ENCODE peak calls at places on chromosome 6, in six cellular contexts. One of them, this sample, is unnamed.

GRCh38 chr6:4902363-4902762 is 101.5 kb downstream of the RPP40 start:
- DNase-seq in mesenchymal stem cell: no peak
- DNase-seq in neuronal stem cell: no peak
- DNase-seq in mesendoderm: no peak
- DNase-seq in IMR-90: no peak
- DNase-seq in H1: no peak
- DNase-seq in this sample: no peak

GRCh38 chr6:3793545-3793944 is 42.0 kb upstream of the PXDC1 start:
- DNase-seq in mesendoderm: no peak
- DNase-seq in mesenchymal stem cell: no peak
- DNase-seq in H1: no peak
- DNase-seq in neuronal stem cell: no peak
- DNase-seq in IMR-90: no peak
- DNase-seq in this sample: no peak

GRCh38 chr6:7431594-7432390 is 42.2 kb downstream of the RIOK1 start:
- DNase-seq in IMR-90: peak; percentile 7
- DNase-seq in H1: no peak
- DNase-seq in mesendoderm: peak; percentile 27
- DNase-seq in neuronal stem cell: no peak
- DNase-seq in mesenchymal stem cell: no peak
- DNase-seq in this sample: no peak

GRCh38 chr6:149457316-149457884 is 27.4 kb downstream of the ZC3H12D start:
- DNase-seq in H1: no peak
- DNase-seq in neuronal stem cell: no peak
- DNase-seq in mesendoderm: no peak
- DNase-seq in mesenchymal stem cell: peak; percentile 55
- DNase-seq in IMR-90: peak; percentile 59
- DNase-seq in this sample: peak; percentile 28

GRCh38 chr6:34305497-34305896 is 56.7 kb upstream of the SMIM29 start:
- DNase-seq in H1: no peak
- DNase-seq in mesenchymal stem cell: peak; percentile 30
- DNase-seq in neuronal stem cell: no peak
- DNase-seq in mesendoderm: no peak
- DNase-seq in IMR-90: no peak
- DNase-seq in this sample: no peak

GRCh38 chr6:81138236-81138635 is 614.2 kb downstream of the TENT5A start:
- DNase-seq in IMR-90: no peak
- DNase-seq in mesenchymal stem cell: no peak
- DNase-seq in mesendoderm: no peak
- DNase-seq in neuronal stem cell: no peak
- DNase-seq in H1: no peak
- DNase-seq in this sample: no peak

GRCh38 chr6:71289039-71289801 is 609 bp downstream of the OGFRL1 start:
- DNase-seq in mesendoderm: peak; percentile 51
- DNase-seq in H1: no peak
- DNase-seq in neuronal stem cell: peak; percentile 5
- DNase-seq in IMR-90: no peak
- DNase-seq in mesenchymal stem cell: peak; percentile 54
- DNase-seq in this sample: peak; percentile 40

GRCh38 chr6:89963391-89963790 is 69.1 kb downstream of the GJA10 start:
- DNase-seq in mesenchymal stem cell: no peak
- DNase-seq in neuronal stem cell: no peak
- DNase-seq in IMR-90: peak; percentile 17
- DNase-seq in H1: no peak
- DNase-seq in mesendoderm: no peak
- DNase-seq in this sample: peak; percentile 18

GRCh38 chr6:157220485-157220884 is 102.8 kb downstream of the TMEM242 start:
- DNase-seq in neuronal stem cell: no peak
- DNase-seq in H1: no peak
- DNase-seq in mesendoderm: no peak
- DNase-seq in mesenchymal stem cell: no peak
- DNase-seq in IMR-90: no peak
- DNase-seq in this sample: no peak

GRCh38 chr6:133833905-133834304 is 55.0 kb upstream of the TCF21 start:
- DNase-seq in IMR-90: no peak
- DNase-seq in neuronal stem cell: no peak
- DNase-seq in mesendoderm: no peak
- DNase-seq in H1: no peak
- DNase-seq in mesenchymal stem cell: peak; percentile 29
- DNase-seq in this sample: no peak

GRCh38 chr6:62129127-62129526 is 156.9 kb downstream of the KHDRBS2 start:
- DNase-seq in IMR-90: no peak
- DNase-seq in H1: no peak
- DNase-seq in neuronal stem cell: no peak
- DNase-seq in mesenchymal stem cell: no peak
- DNase-seq in mesendoderm: no peak
- DNase-seq in this sample: no peak

GRCh38 chr6:16626650-16627049 is 134.6 kb downstream of the ATXN1 start:
- DNase-seq in H1: no peak
- DNase-seq in mesendoderm: no peak
- DNase-seq in mesenchymal stem cell: no peak
- DNase-seq in IMR-90: no peak
- DNase-seq in neuronal stem cell: no peak
- DNase-seq in this sample: no peak

GRCh38 chr6:34585512-34586045 is 29.4 kb upstream of the SPDEF start:
- DNase-seq in IMR-90: peak; percentile 53
- DNase-seq in mesendoderm: no peak
- DNase-seq in mesenchymal stem cell: peak; percentile 53
- DNase-seq in H1: no peak
- DNase-seq in neuronal stem cell: no peak
- DNase-seq in this sample: no peak

GRCh38 chr6:157054531-157054979 is 268.8 kb downstream of the TMEM242 start:
- DNase-seq in IMR-90: no peak
- DNase-seq in mesenchymal stem cell: no peak
- DNase-seq in mesendoderm: no peak
- DNase-seq in neuronal stem cell: no peak
- DNase-seq in H1: no peak
- DNase-seq in this sample: no peak

GRCh38 chr6:18307006-18307405 is 42.7 kb upstream of the DEK start:
- DNase-seq in mesendoderm: peak; percentile 91
- DNase-seq in neuronal stem cell: no peak
- DNase-seq in H1: no peak
- DNase-seq in mesenchymal stem cell: peak; percentile 34
- DNase-seq in IMR-90: peak; percentile 48
- DNase-seq in this sample: peak; percentile 29

GRCh38 chr6:1464796-1465348 is 75.5 kb downstream of the FOXF2 start:
- DNase-seq in IMR-90: no peak
- DNase-seq in H1: no peak
- DNase-seq in mesendoderm: no peak
- DNase-seq in mesenchymal stem cell: no peak
- DNase-seq in neuronal stem cell: no peak
- DNase-seq in this sample: no peak

GRCh38 chr6:7058250-7058923 is 49.4 kb upstream of the RREB1 start:
- DNase-seq in mesenchymal stem cell: peak; percentile 89
- DNase-seq in H1: no peak
- DNase-seq in IMR-90: peak; percentile 98
- DNase-seq in mesendoderm: peak; percentile 21
- DNase-seq in neuronal stem cell: no peak
- DNase-seq in this sample: peak; percentile 70

GRCh38 chr6:22954749-22955385 is 385.5 kb downstream of the HDGFL1 start:
- DNase-seq in mesenchymal stem cell: peak; percentile 51
- DNase-seq in neuronal stem cell: no peak
- DNase-seq in IMR-90: peak; percentile 49
- DNase-seq in mesendoderm: no peak
- DNase-seq in H1: no peak
- DNase-seq in this sample: no peak

GRCh38 chr6:156779206-156780116 is 2.3 kb downstream of the ARID1B start:
- DNase-seq in H1: no peak
- DNase-seq in mesenchymal stem cell: peak; percentile 46
- DNase-seq in neuronal stem cell: peak; percentile 26
- DNase-seq in IMR-90: no peak
- DNase-seq in mesendoderm: peak; percentile 67
- DNase-seq in this sample: peak; percentile 9

GRCh38 chr6:14857501-14857900 is 388.4 kb upstream of the JARID2 start:
- DNase-seq in neuronal stem cell: no peak
- DNase-seq in H1: no peak
- DNase-seq in mesendoderm: no peak
- DNase-seq in IMR-90: no peak
- DNase-seq in mesenchymal stem cell: no peak
- DNase-seq in this sample: no peak

GRCh38 chr6:168703970-168704369 is 263.0 kb downstream of the SMOC2 start:
- DNase-seq in mesenchymal stem cell: no peak
- DNase-seq in neuronal stem cell: no peak
- DNase-seq in IMR-90: no peak
- DNase-seq in mesendoderm: no peak
- DNase-seq in H1: no peak
- DNase-seq in this sample: no peak

GRCh38 chr6:28587011-28587745 is 61.5 kb downstream of the GPX5 start:
- DNase-seq in mesendoderm: peak; percentile 92
- DNase-seq in mesenchymal stem cell: peak; percentile 14
- DNase-seq in IMR-90: no peak
- DNase-seq in H1: peak; percentile 64
- DNase-seq in neuronal stem cell: no peak
- DNase-seq in this sample: peak; percentile 90

GRCh38 chr6:33552252-33552651 is 27.8 kb downstream of the BAK1 start:
- DNase-seq in IMR-90: no peak
- DNase-seq in mesendoderm: no peak
- DNase-seq in mesenchymal stem cell: no peak
- DNase-seq in neuronal stem cell: no peak
- DNase-seq in H1: no peak
- DNase-seq in this sample: no peak

GRCh38 chr6:157075549-157076426 is 247.5 kb downstream of the TMEM242 start:
- DNase-seq in IMR-90: peak; percentile 68
- DNase-seq in neuronal stem cell: no peak
- DNase-seq in mesenchymal stem cell: no peak
- DNase-seq in H1: no peak
- DNase-seq in mesendoderm: peak; percentile 45
- DNase-seq in this sample: no peak

GRCh38 chr6:130620338-130620781 is 206.8 kb upstream of the SMLR1 start:
- DNase-seq in mesenchymal stem cell: no peak
- DNase-seq in H1: no peak
- DNase-seq in mesendoderm: no peak
- DNase-seq in IMR-90: no peak
- DNase-seq in neuronal stem cell: no peak
- DNase-seq in this sample: no peak

GRCh38 chr6:2767327-2767985 is 2.3 kb downstream of the WRNIP1 start:
- DNase-seq in neuronal stem cell: no peak
- DNase-seq in mesendoderm: no peak
- DNase-seq in H1: no peak
- DNase-seq in IMR-90: no peak
- DNase-seq in mesenchymal stem cell: no peak
- DNase-seq in this sample: no peak

GRCh38 chr6:104229057-104229456 is 630.7 kb downstream of the HACE1 start:
- DNase-seq in H1: no peak
- DNase-seq in IMR-90: no peak
- DNase-seq in neuronal stem cell: no peak
- DNase-seq in mesendoderm: no peak
- DNase-seq in mesenchymal stem cell: no peak
- DNase-seq in this sample: no peak

GRCh38 chr6:128327890-128328289 is 192.5 kb downstream of the PTPRK start:
- DNase-seq in H1: no peak
- DNase-seq in mesenchymal stem cell: no peak
- DNase-seq in neuronal stem cell: no peak
- DNase-seq in mesendoderm: peak; percentile 72
- DNase-seq in IMR-90: peak; percentile 16
- DNase-seq in this sample: peak; percentile 82

GRCh38 chr6:9455794-9456193 is 959.1 kb downstream of the TFAP2A start:
- DNase-seq in mesendoderm: peak; percentile 15
- DNase-seq in mesenchymal stem cell: no peak
- DNase-seq in H1: no peak
- DNase-seq in neuronal stem cell: no peak
- DNase-seq in IMR-90: no peak
- DNase-seq in this sample: no peak

GRCh38 chr6:42898891-42899361 is 16.9 kb upstream of the PTCRA start:
- DNase-seq in H1: no peak
- DNase-seq in IMR-90: peak; percentile 63
- DNase-seq in neuronal stem cell: peak; percentile 67
- DNase-seq in mesendoderm: peak; percentile 72
- DNase-seq in mesenchymal stem cell: peak; percentile 78
- DNase-seq in this sample: peak; percentile 59

GRCh38 chr6:148417045-148417444 is 74.4 kb downstream of the SASH1 start:
- DNase-seq in mesenchymal stem cell: no peak
- DNase-seq in neuronal stem cell: no peak
- DNase-seq in H1: no peak
- DNase-seq in mesendoderm: no peak
- DNase-seq in IMR-90: no peak
- DNase-seq in this sample: no peak

GRCh38 chr6:150152891-150153876 is 10.3 kb downstream of the PPP1R14C start:
- DNase-seq in neuronal stem cell: no peak
- DNase-seq in IMR-90: peak; percentile 4
- DNase-seq in H1: no peak
- DNase-seq in mesenchymal stem cell: no peak
- DNase-seq in mesendoderm: no peak
- DNase-seq in this sample: peak; percentile 72

GRCh38 chr6:6543181-6543879 is 45.2 kb upstream of the LY86 start:
- DNase-seq in mesendoderm: no peak
- DNase-seq in mesenchymal stem cell: no peak
- DNase-seq in neuronal stem cell: no peak
- DNase-seq in IMR-90: no peak
- DNase-seq in H1: no peak
- DNase-seq in this sample: no peak

DNA sequence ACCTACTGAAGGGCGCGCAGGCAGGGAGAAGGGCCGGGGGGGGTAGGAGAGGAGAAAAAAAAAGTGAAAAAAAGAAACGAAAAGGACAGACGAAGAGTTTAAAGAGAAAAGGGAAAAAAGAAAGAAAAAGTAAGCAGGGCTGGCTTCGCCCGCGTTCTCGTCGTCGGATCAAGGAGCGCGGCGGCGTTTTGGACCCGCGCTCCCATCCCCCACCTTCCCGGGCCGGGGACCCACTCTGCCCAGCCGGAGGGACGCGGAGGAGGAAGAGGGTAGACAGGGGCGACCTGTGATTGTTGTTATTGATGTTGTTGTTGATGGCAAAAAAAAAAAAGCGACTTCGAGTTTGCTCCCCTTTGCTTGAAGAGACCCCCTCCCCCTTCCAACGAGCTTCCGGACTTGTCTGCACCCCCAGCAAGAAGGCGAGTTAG is 2.4 kb downstream of the SOX4 start:
- DNase-seq in IMR-90: no peak
- DNase-seq in mesenchymal stem cell: peak; percentile 21
- DNase-seq in H1: no peak
- DNase-seq in neuronal stem cell: no peak
- DNase-seq in mesendoderm: peak; percentile 69
- DNase-seq in this sample: no peak
- H3K36me3 ChIP-seq in IMR-90: peaks cover 25% of the 10 kb centered on the region
- H3K36me3 ChIP-seq in mesenchymal stem cell: no peaks in the 10 kb centered on the region
- H3K36me3 ChIP-seq in H1: no peaks in the 10 kb centered on the region
- H3K36me3 ChIP-seq in neuronal stem cell: peaks cover 8% of the 10 kb centered on the region
- H3K36me3 ChIP-seq in mesendoderm: no peaks in the 10 kb centered on the region
- H3K36me3 ChIP-seq in this sample: peaks cover 15% of the 10 kb centered on the region

GRCh38 chr6:98016565-98016964 is 733.5 kb upstream of the MMS22L start:
- DNase-seq in mesenchymal stem cell: no peak
- DNase-seq in IMR-90: no peak
- DNase-seq in neuronal stem cell: no peak
- DNase-seq in mesendoderm: no peak
- DNase-seq in H1: no peak
- DNase-seq in this sample: no peak
- H3K23ac ChIP-seq in mesenchymal stem cell: no peak overlapping the region
- H3K23ac ChIP-seq in IMR-90: no peak overlapping the region
- H3K23ac ChIP-seq in neuronal stem cell: no peak overlapping the region
- H3K23ac ChIP-seq in mesendoderm: no peak overlapping the region
- H3K23ac ChIP-seq in H1: no peak overlapping the region
- H3K23ac ChIP-seq in this sample: no peak overlapping the region

GRCh38 chr6:40719671-40720374 is 132.7 kb upstream of the LRFN2 start:
- DNase-seq in H1: no peak
- DNase-seq in mesendoderm: peak; percentile 72
- DNase-seq in IMR-90: peak; percentile 50
- DNase-seq in neuronal stem cell: no peak
- DNase-seq in mesenchymal stem cell: peak; percentile 82
- DNase-seq in this sample: no peak
- H3K9ac ChIP-seq in H1: no peak overlapping the region
- H3K9ac ChIP-seq in mesendoderm: peak overlapping the region; percentile 35
- H3K9ac ChIP-seq in IMR-90: peak overlapping the region; percentile 52
- H3K9ac ChIP-seq in neuronal stem cell: no peak overlapping the region
- H3K9ac ChIP-seq in mesenchymal stem cell: peak overlapping the region; percentile 63
- H3K9ac ChIP-seq in this sample: no peak overlapping the region

GRCh38 chr6:100948381-100949133 is 67.4 kb upstream of the ASCC3 start:
- DNase-seq in H1: no peak
- DNase-seq in mesenchymal stem cell: peak; percentile 86
- DNase-seq in mesendoderm: peak; percentile 38
- DNase-seq in IMR-90: peak; percentile 0
- DNase-seq in neuronal stem cell: no peak
- DNase-seq in this sample: peak; percentile 91
- H3K36me3 ChIP-seq in H1: no peaks in the 10 kb centered on the region
- H3K36me3 ChIP-seq in mesenchymal stem cell: no peaks in the 10 kb centered on the region
- H3K36me3 ChIP-seq in mesendoderm: no peaks in the 10 kb centered on the region
- H3K36me3 ChIP-seq in IMR-90: no peaks in the 10 kb centered on the region
- H3K36me3 ChIP-seq in neuronal stem cell: no peaks in the 10 kb centered on the region
- H3K36me3 ChIP-seq in this sample: no peaks in the 10 kb centered on the region